ENCODE peak calls at places on chromosomes 3 and 15, in five cellular contexts. M is fibroblast of the conjunctiva, W is DMS79 treated with DMSO at 0.1 percent for 48 hours, T is natural killer cell, U is HFFc6. Y is an unnamed sample.
A peak's percentile ranks its signal among the peaks of the same experiment; 100 is the strongest.

GRCh38 chr3:127762077-127762786 is 60.1 kb downstream of the MGLL start:
- DNase-seq in M (no peak), W (peak; percentile 95), T (no peak), U (no peak), Y (no peak)

GRCh38 chr15:95655089-95655488 is 675.4 kb upstream of the NR2F2 start:
- DNase-seq in M (no peak), W (no peak), T (no peak), U (no peak), Y (no peak)

GRCh38 chr3:28768439-28768838 is 419.8 kb upstream of the AZI2 start:
- DNase-seq in M (no peak), W (no peak), T (no peak), U (no peak), Y (no peak)

GRCh38 chr3:158405507-158405906 is 165.5 kb upstream of the MLF1 start:
- DNase-seq in M (no peak), W (no peak), T (no peak), U (no peak), Y (no peak)

GRCh38 chr3:173336261-173336660 is 61.3 kb upstream of the NLGN1 start:
- DNase-seq in M (no peak), W (no peak), T (no peak), U (no peak), Y (no peak)

GRCh38 chr3:149150436-149150835 is 21.0 kb downstream of the HPS3 start:
- DNase-seq in M (no peak), W (no peak), T (no peak), U (no peak), Y (no peak)

GRCh38 chr15:52095597-52096262 is 16.8 kb downstream of the BCL2L10 start:
- DNase-seq in M (peak; percentile 93), W (no peak), T (no peak), U (peak; percentile 97), Y (no peak)

GRCh38 chr3:196287066-196287404 is 491 bp downstream of the PCYT1A start:
- DNase-seq in M (no peak), W (no peak), T (no peak), U (peak; percentile 14), Y (no peak)

GRCh38 chr15:28956491-28956890 is 70.7 kb downstream of the APBA2 start:
- DNase-seq in M (no peak), W (no peak), T (no peak), U (no peak), Y (no peak)

GRCh38 chr15:62644216-62644873 is 398.2 kb upstream of the TPM1 start:
- DNase-seq in M (no peak), W (no peak), T (no peak), U (no peak), Y (no peak)

GRCh38 chr3:172550347-172550943 is 27.2 kb upstream of the TNFSF10 start:
- DNase-seq in M (peak; percentile 50), W (no peak), T (peak; percentile 20), U (peak; percentile 83), Y (no peak)

GRCh38 chr3:56988458-56988857 is 72.0 kb upstream of the SPATA12 start:
- DNase-seq in M (no peak), W (no peak), T (no peak), U (no peak), Y (no peak)

GRCh38 chr3:174153875-174154274 is 705.3 kb upstream of the NAALADL2 start:
- DNase-seq in M (no peak), W (no peak), T (no peak), U (peak; percentile 6), Y (no peak)

GRCh38 chr3:191005790-191006189 is 143.3 kb upstream of the GMNC start:
- DNase-seq in M (no peak), W (no peak), T (no peak), U (no peak), Y (no peak)

GRCh38 chr3:37559461-37559860 is 302.2 kb upstream of the CTDSPL start:
- DNase-seq in M (no peak), W (peak; percentile 4), T (no peak), U (peak; percentile 20), Y (no peak)

GRCh38 chr3:28972921-28973320 is 307.9 kb upstream of the RBMS3 start:
- DNase-seq in M (no peak), W (no peak), T (no peak), U (peak; percentile 1), Y (no peak)

GRCh38 chr3:13927295-13927694 is 47.4 kb upstream of the WNT7A start:
- DNase-seq in M (no peak), W (no peak), T (no peak), U (no peak), Y (no peak)

GRCh38 chr3:102114264-102114979 is 265.1 kb downstream of the NFKBIZ start:
- DNase-seq in M (no peak), W (no peak), T (no peak), U (no peak), Y (no peak)

GRCh38 chr3:112653881-112654300 is 12.9 kb upstream of the CCDC80 start:
- DNase-seq in M (peak; percentile 71), W (no peak), T (no peak), U (peak; percentile 86), Y (no peak)

GRCh38 chr3:170323371-170323770 is 34.1 kb upstream of the SKIL start:
- DNase-seq in M (no peak), W (no peak), T (no peak), U (no peak), Y (no peak)

GRCh38 chr3:73401058-73401457 is 223.7 kb downstream of the PDZRN3 start:
- DNase-seq in M (no peak), W (no peak), T (no peak), U (peak; percentile 84), Y (no peak)

GRCh38 chr3:35761311-35761710 is 122.0 kb downstream of the ARPP21 start:
- DNase-seq in M (no peak), W (no peak), T (no peak), U (no peak), Y (no peak)

GRCh38 chr3:167649731-167650130 is 4.0 kb downstream of the WDR49 start:
- DNase-seq in M (no peak), W (no peak), T (no peak), U (no peak), Y (no peak)

GRCh38 chr3:152243301-152243711 is 25.4 kb upstream of the MBNL1 start:
- DNase-seq in M (no peak), W (no peak), T (no peak), U (no peak), Y (no peak)

GRCh38 chr3:191051037-191051436 is 148.0 kb upstream of the OSTN start:
- DNase-seq in M (no peak), W (no peak), T (no peak), U (peak; percentile 45), Y (no peak)

GRCh38 chr3:52203701-52204100 is 5.7 kb downstream of the ALAS1 start:
- DNase-seq in M (no peak), W (no peak), T (no peak), U (no peak), Y (no peak)

GRCh38 chr15:67149859-67150824 is 84.7 kb downstream of the SMAD3 start:
- DNase-seq in M (peak; percentile 70), W (no peak), T (no peak), U (peak; percentile 99), Y (no peak)

GRCh38 chr3:188214442-188214841 is 60.5 kb downstream of the LPP start:
- DNase-seq in M (no peak), W (no peak), T (no peak), U (no peak), Y (no peak)

GRCh38 chr15:68326711-68327412 is 49.3 kb downstream of the FEM1B start:
- DNase-seq in M (no peak), W (no peak), T (no peak), U (no peak), Y (no peak)

GRCh38 chr3:94162700-94163099 is 99.8 kb downstream of the NSUN3 start:
- DNase-seq in M (no peak), W (no peak), T (no peak), U (peak; percentile 43), Y (no peak)

GRCh38 chr3:12518266-12519028 is 26.9 kb downstream of the MKRN2OS start:
- DNase-seq in M (no peak), W (no peak), T (no peak), U (no peak), Y (no peak)

GRCh38 chr3:194322701-194323174 is 28.4 kb downstream of the CPN2 start:
- DNase-seq in M (no peak), W (no peak), T (no peak), U (peak; percentile 46), Y (no peak)